ENCODE peak calls at places on chromosome 22, in seven cellular contexts. One of them, this sample, is unnamed.

GRCh38 chr22:47031628-47031915 is 269.1 kb downstream of the TBC1D22A start:
- DNase-seq in fibroblast of villous mesenchyme: no peak
- DNase-seq in activated CD4-positive, alpha-beta T cell treated with anti-CD3 and anti-CD28 coated beads, Interleukin-2, amount 50 U/mL, for 24 hours: no peak
- DNase-seq in GM18507: no peak
- DNase-seq in LHCN-M2: no peak
- DNase-seq in OCI-M1: no peak
- DNase-seq in HT1080: no peak
- DNase-seq in this sample: no peak

GRCh38 chr22:38244106-38244505 is 28.7 kb downstream of the TMEM184B start:
- DNase-seq in HT1080: no peak
- DNase-seq in activated CD4-positive, alpha-beta T cell treated with anti-CD3 and anti-CD28 coated beads, Interleukin-2, amount 50 U/mL, for 24 hours: no peak
- DNase-seq in fibroblast of villous mesenchyme: peak; percentile 51
- DNase-seq in LHCN-M2: no peak
- DNase-seq in GM18507: no peak
- DNase-seq in OCI-M1: no peak
- DNase-seq in this sample: peak; percentile 52

GRCh38 chr22:44358723-44359440 is 46.1 kb upstream of the SHISAL1 start:
- DNase-seq in activated CD4-positive, alpha-beta T cell treated with anti-CD3 and anti-CD28 coated beads, Interleukin-2, amount 50 U/mL, for 24 hours: no peak
- DNase-seq in GM18507: no peak
- DNase-seq in HT1080: no peak
- DNase-seq in LHCN-M2: no peak
- DNase-seq in fibroblast of villous mesenchyme: no peak
- DNase-seq in OCI-M1: no peak
- DNase-seq in this sample: no peak

GRCh38 chr22:37401861-37402506 is 25.3 kb downstream of the ELFN2 start:
- DNase-seq in fibroblast of villous mesenchyme: peak; percentile 71
- DNase-seq in HT1080: no peak
- DNase-seq in OCI-M1: no peak
- DNase-seq in GM18507: no peak
- DNase-seq in LHCN-M2: no peak
- DNase-seq in activated CD4-positive, alpha-beta T cell treated with anti-CD3 and anti-CD28 coated beads, Interleukin-2, amount 50 U/mL, for 24 hours: no peak
- DNase-seq in this sample: no peak

GRCh38 chr22:42286205-42286604 is 15.8 kb upstream of the TCF20 start:
- DNase-seq in LHCN-M2: no peak
- DNase-seq in activated CD4-positive, alpha-beta T cell treated with anti-CD3 and anti-CD28 coated beads, Interleukin-2, amount 50 U/mL, for 24 hours: no peak
- DNase-seq in OCI-M1: no peak
- DNase-seq in GM18507: no peak
- DNase-seq in HT1080: no peak
- DNase-seq in fibroblast of villous mesenchyme: no peak
- DNase-seq in this sample: no peak

GRCh38 chr22:43378011-43378704 is 33.7 kb upstream of the MPPED1 start:
- DNase-seq in fibroblast of villous mesenchyme: peak; percentile 78
- DNase-seq in HT1080: no peak
- DNase-seq in LHCN-M2: peak; percentile 12
- DNase-seq in GM18507: peak; percentile 28
- DNase-seq in OCI-M1: peak; percentile 93
- DNase-seq in activated CD4-positive, alpha-beta T cell treated with anti-CD3 and anti-CD28 coated beads, Interleukin-2, amount 50 U/mL, for 24 hours: no peak
- DNase-seq in this sample: no peak

GRCh38 chr22:41976961-41977566 is 7.8 kb downstream of the SEPTIN3 start:
- DNase-seq in HT1080: no peak
- DNase-seq in OCI-M1: no peak
- DNase-seq in LHCN-M2: no peak
- DNase-seq in fibroblast of villous mesenchyme: no peak
- DNase-seq in GM18507: no peak
- DNase-seq in activated CD4-positive, alpha-beta T cell treated with anti-CD3 and anti-CD28 coated beads, Interleukin-2, amount 50 U/mL, for 24 hours: no peak
- DNase-seq in this sample: no peak

GRCh38 chr22:38870791-38871359 is 1.1 kb downstream of the CBX6 start:
- DNase-seq in LHCN-M2: no peak
- DNase-seq in activated CD4-positive, alpha-beta T cell treated with anti-CD3 and anti-CD28 coated beads, Interleukin-2, amount 50 U/mL, for 24 hours: no peak
- DNase-seq in HT1080: no peak
- DNase-seq in fibroblast of villous mesenchyme: no peak
- DNase-seq in GM18507: no peak
- DNase-seq in OCI-M1: no peak
- DNase-seq in this sample: no peak

GRCh38 chr22:30290318-30290678 is 993 bp upstream of the CASTOR1 start:
- DNase-seq in OCI-M1: peak; percentile 50
- DNase-seq in activated CD4-positive, alpha-beta T cell treated with anti-CD3 and anti-CD28 coated beads, Interleukin-2, amount 50 U/mL, for 24 hours: no peak
- DNase-seq in HT1080: no peak
- DNase-seq in LHCN-M2: peak; percentile 57
- DNase-seq in GM18507: no peak
- DNase-seq in fibroblast of villous mesenchyme: no peak
- DNase-seq in this sample: peak; percentile 61

GRCh38 chr22:24834845-24835570 is 29.0 kb downstream of the SGSM1 start:
- DNase-seq in GM18507: no peak
- DNase-seq in OCI-M1: peak; percentile 29
- DNase-seq in LHCN-M2: peak; percentile 8
- DNase-seq in HT1080: peak; percentile 10
- DNase-seq in activated CD4-positive, alpha-beta T cell treated with anti-CD3 and anti-CD28 coated beads, Interleukin-2, amount 50 U/mL, for 24 hours: no peak
- DNase-seq in fibroblast of villous mesenchyme: peak; percentile 28
- DNase-seq in this sample: peak; percentile 35

GRCh38 chr22:40332319-40332781 is 13.9 kb upstream of the ADSL start:
- DNase-seq in GM18507: no peak
- DNase-seq in LHCN-M2: no peak
- DNase-seq in OCI-M1: no peak
- DNase-seq in activated CD4-positive, alpha-beta T cell treated with anti-CD3 and anti-CD28 coated beads, Interleukin-2, amount 50 U/mL, for 24 hours: no peak
- DNase-seq in HT1080: no peak
- DNase-seq in fibroblast of villous mesenchyme: peak; percentile 76
- DNase-seq in this sample: peak; percentile 24

GRCh38 chr22:46043816-46044717 is 67.1 kb upstream of the WNT7B start:
- DNase-seq in OCI-M1: no peak
- DNase-seq in LHCN-M2: peak; percentile 50
- DNase-seq in fibroblast of villous mesenchyme: peak; percentile 45
- DNase-seq in HT1080: no peak
- DNase-seq in activated CD4-positive, alpha-beta T cell treated with anti-CD3 and anti-CD28 coated beads, Interleukin-2, amount 50 U/mL, for 24 hours: no peak
- DNase-seq in GM18507: no peak
- DNase-seq in this sample: peak; percentile 61

GRCh38 chr22:40348025-40348658 is 1.8 kb downstream of the ADSL start:
- DNase-seq in fibroblast of villous mesenchyme: peak; percentile 64
- DNase-seq in GM18507: peak; percentile 54
- DNase-seq in OCI-M1: peak; percentile 61
- DNase-seq in HT1080: peak; percentile 55
- DNase-seq in activated CD4-positive, alpha-beta T cell treated with anti-CD3 and anti-CD28 coated beads, Interleukin-2, amount 50 U/mL, for 24 hours: no peak
- DNase-seq in LHCN-M2: peak; percentile 51
- DNase-seq in this sample: peak; percentile 68

GRCh38 chr22:45775569-45776312 is 104.1 kb downstream of the ATXN10 start:
- DNase-seq in fibroblast of villous mesenchyme: no peak
- DNase-seq in GM18507: peak; percentile 42
- DNase-seq in activated CD4-positive, alpha-beta T cell treated with anti-CD3 and anti-CD28 coated beads, Interleukin-2, amount 50 U/mL, for 24 hours: no peak
- DNase-seq in LHCN-M2: no peak
- DNase-seq in HT1080: no peak
- DNase-seq in OCI-M1: no peak
- DNase-seq in this sample: no peak

GRCh38 chr22:20741634-20742581 is 32.0 kb upstream of the SERPIND1 start:
- DNase-seq in activated CD4-positive, alpha-beta T cell treated with anti-CD3 and anti-CD28 coated beads, Interleukin-2, amount 50 U/mL, for 24 hours: no peak
- DNase-seq in OCI-M1: peak; percentile 75
- DNase-seq in LHCN-M2: peak; percentile 24
- DNase-seq in fibroblast of villous mesenchyme: peak; percentile 31
- DNase-seq in GM18507: peak; percentile 36
- DNase-seq in HT1080: peak; percentile 18
- DNase-seq in this sample: peak; percentile 56

GRCh38 chr22:38756631-38757463 is 1.0 kb upstream of the SUN2 start:
- DNase-seq in fibroblast of villous mesenchyme: no peak
- DNase-seq in GM18507: no peak
- DNase-seq in OCI-M1: no peak
- DNase-seq in HT1080: no peak
- DNase-seq in LHCN-M2: no peak
- DNase-seq in activated CD4-positive, alpha-beta T cell treated with anti-CD3 and anti-CD28 coated beads, Interleukin-2, amount 50 U/mL, for 24 hours: no peak
- DNase-seq in this sample: no peak